ENCODE peak calls at places on chromosomes 2 and 18, in six cellular contexts. X, Q, D, O, K and W are unnamed samples. For H3K4me1, the result is how much of the 10 kb centered on the place peaks cover.

GRCh38 chr18:35355140-35355618 is 11.0 kb upstream of the ZNF24 start:
- DNase-seq in X (peak), Q (peak), D (peak), O (peak), K (peak), W (peak)

GRCh38 chr2:133130548-133131246 is 437.6 kb downstream of the NCKAP5 start:
- DNase-seq in X (no peak), Q (no peak), D (no peak), O (no peak), K (no peak), W (no peak)

GRCh38 chr2:160736148-160736547 is 242.5 kb upstream of the RBMS1 start:
- DNase-seq in X (no peak), Q (no peak), D (no peak), O (no peak), K (no peak), W (no peak)

GRCh38 chr2:111946294-111947114 is 48.1 kb downstream of the MERTK start:
- DNase-seq in X (no peak), Q (peak), D (peak), O (peak), K (peak), W (no peak)

GRCh38 chr2:203040966-203041521 is 26.4 kb downstream of the NBEAL1 start:
- DNase-seq in X (no peak), Q (no peak), D (no peak), O (no peak), K (no peak), W (no peak)

GRCh38 chr18:75210274-75211001 is at the start of gene TSHZ1:
- DNase-seq in X (peak), Q (peak), D (no peak), O (peak), K (no peak), W (peak)

GRCh38 chr2:46097714-46098480 is 199.3 kb upstream of the EPAS1 start:
- DNase-seq in X (no peak), Q (peak), D (peak), O (peak), K (no peak), W (no peak)

GRCh38 chr2:62304429-62305417 is 108.8 kb downstream of the B3GNT2 start:
- DNase-seq in X (peak), Q (peak), D (peak), O (peak), K (no peak), W (no peak)

GRCh38 chr18:77007251-77007650 is 125.3 kb downstream of the MBP start:
- DNase-seq in X (no peak), Q (no peak), D (no peak), O (no peak), K (no peak), W (no peak)
- H3K4me1 ChIP-seq in X (under half), Q (under half), D (under half), O (under half), K (under half), W (under half)

GRCh38 chr2:70087703-70088507 is 628 bp downstream of the PCBP1 start:
- DNase-seq in X (no peak), Q (peak), D (peak), O (peak), K (peak), W (no peak)

GRCh38 chr2:70089220-70089945 is 2.1 kb downstream of the PCBP1 start:
- DNase-seq in X (no peak), Q (peak), D (no peak), O (peak), K (peak), W (no peak)

GRCh38 chr2:70086838-70087702 is at the start of gene PCBP1:
- DNase-seq in X (peak), Q (peak), D (peak), O (peak), K (peak), W (peak)

GRCh38 chr2:70089946-70090523 is 2.8 kb downstream of the PCBP1 start:
- DNase-seq in X (no peak), Q (no peak), D (no peak), O (no peak), K (no peak), W (no peak)

DNA sequence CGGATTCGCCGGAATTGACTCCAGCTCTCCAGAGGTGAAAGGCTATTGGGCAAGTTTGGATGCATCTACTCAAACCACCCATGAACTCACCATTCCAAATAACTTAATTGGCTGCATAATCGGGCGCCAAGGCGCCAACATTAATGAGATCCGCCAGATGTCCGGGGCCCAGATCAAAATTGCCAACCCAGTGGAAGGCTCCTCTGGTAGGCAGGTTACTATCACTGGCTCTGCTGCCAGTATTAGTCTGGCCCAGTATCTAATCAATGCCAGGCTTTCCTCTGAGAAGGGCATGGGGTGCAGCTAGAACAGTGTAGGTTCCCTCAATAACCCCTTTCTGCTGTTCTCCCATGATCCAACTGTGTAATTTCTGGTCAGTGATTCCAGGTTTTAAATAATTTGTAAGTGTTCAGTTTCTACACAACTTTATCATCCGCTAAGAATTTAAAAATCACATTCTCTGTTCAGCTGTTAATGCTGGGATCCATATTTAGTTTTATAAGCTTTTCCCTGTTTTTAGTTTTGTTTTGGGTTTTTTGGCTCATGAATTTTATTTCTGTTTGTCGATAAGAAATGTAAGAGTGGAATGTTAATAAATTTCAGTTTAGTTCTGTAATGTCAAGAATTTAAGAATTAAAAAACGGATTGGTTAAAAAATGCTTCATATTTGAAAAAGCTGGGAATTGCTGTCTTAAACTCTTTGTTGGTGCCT is 1.4 kb downstream of the PCBP1 start:
- DNase-seq in X (no peak), Q (no peak), D (no peak), O (no peak), K (no peak), W (no peak)
- H3K4me1 ChIP-seq in X (half or more), Q (under half), D (under half), O (under half), K (under half), W (half or more)

GRCh38 chr2:144454466-144455287 is 65.2 kb downstream of the ZEB2 start:
- DNase-seq in X (no peak), Q (no peak), D (no peak), O (no peak), K (no peak), W (no peak)
- H3K4me1 ChIP-seq in X (under half), Q (under half), D (under half), O (under half), K (under half), W (under half)

GRCh38 chr18:24187689-24188088 is 48.8 kb downstream of the CABYR start:
- DNase-seq in X (no peak), Q (no peak), D (no peak), O (no peak), K (no peak), W (no peak)
- H3K4me1 ChIP-seq in X (under half), Q (under half), D (under half), O (under half), K (under half), W (under half)

GRCh38 chr2:237596518-237596855 is 6.0 kb upstream of the RAB17 start:
- DNase-seq in X (no peak), Q (no peak), D (no peak), O (no peak), K (peak), W (no peak)
- H3K4me1 ChIP-seq in X (under half), Q (under half), D (under half), O (under half), K (under half), W (under half)

DNA sequence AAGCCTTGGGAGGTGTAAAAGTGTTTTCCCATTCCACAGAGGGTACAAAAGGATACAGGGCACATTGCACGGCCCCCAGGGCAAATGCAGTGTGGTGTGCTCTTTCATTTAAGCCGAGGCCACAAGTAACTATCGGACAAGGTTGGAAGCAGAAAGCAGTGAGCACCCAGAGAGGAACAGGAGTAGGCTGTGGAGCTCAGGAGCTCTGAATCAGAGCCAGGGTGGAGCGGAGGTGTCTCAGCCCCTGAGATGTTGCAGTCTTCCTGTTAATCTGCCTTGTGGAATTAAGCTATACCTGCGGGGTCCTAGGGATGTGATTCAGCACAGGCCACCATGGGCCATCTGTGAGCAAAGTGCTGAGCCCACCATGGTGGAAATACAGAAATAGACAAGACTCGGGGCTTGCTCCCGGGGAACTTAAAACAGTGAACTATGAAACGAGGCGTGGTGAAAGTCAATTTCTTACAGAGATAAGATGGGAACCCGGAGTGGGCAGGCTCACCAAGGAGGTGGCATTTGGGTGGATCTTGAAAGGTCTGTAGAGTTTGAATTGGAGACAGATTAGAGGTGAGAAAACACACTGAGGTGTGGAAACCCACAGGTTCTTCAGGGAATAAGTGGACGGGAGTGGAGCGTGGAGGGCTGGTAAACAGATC is 44.0 kb downstream of the ASAP2 start:
- DNase-seq in X (no peak), Q (no peak), D (no peak), O (no peak), K (no peak), W (no peak)
- H3K4me1 ChIP-seq in X (under half), Q (under half), D (under half), O (under half), K (under half), W (under half)